ENCODE peak calls at places on chromosomes 16 and 17, in six cellular contexts. One of them, this sample, is unnamed.

GRCh38 chr16:48611329-48612137 is 1.6 kb upstream of the N4BP1 start:
- DNase-seq in left ventricle myocardium inferior: no peak
- DNase-seq in AG10803: no peak
- DNase-seq in AG04450: no peak
- DNase-seq in neural crest cell: no peak
- DNase-seq in pancreas: no peak
- DNase-seq in this sample: no peak

GRCh38 chr16:12874135-12874534 is 27.3 kb upstream of the SHISA9 start:
- DNase-seq in left ventricle myocardium inferior: no peak
- DNase-seq in AG10803: peak
- DNase-seq in AG04450: no peak
- DNase-seq in neural crest cell: no peak
- DNase-seq in pancreas: no peak
- DNase-seq in this sample: peak

GRCh38 chr16:87392823-87393679 is 915 bp downstream of the MAP1LC3B start:
- DNase-seq in left ventricle myocardium inferior: peak
- DNase-seq in AG10803: peak
- DNase-seq in AG04450: no peak
- DNase-seq in neural crest cell: peak
- DNase-seq in pancreas: peak
- DNase-seq in this sample: peak

GRCh38 chr16:65618335-65618734 is 496.5 kb upstream of the CDH11 start:
- DNase-seq in left ventricle myocardium inferior: no peak
- DNase-seq in AG10803: no peak
- DNase-seq in AG04450: no peak
- DNase-seq in neural crest cell: no peak
- DNase-seq in pancreas: no peak
- DNase-seq in this sample: no peak

GRCh38 chr17:38459556-38459955 is 31.3 kb downstream of the ARHGAP23 start:
- DNase-seq in left ventricle myocardium inferior: peak
- DNase-seq in AG10803: no peak
- DNase-seq in AG04450: no peak
- DNase-seq in neural crest cell: no peak
- DNase-seq in pancreas: no peak
- DNase-seq in this sample: no peak

GRCh38 chr17:64491034-64491860 is 5.6 kb downstream of the POLG2 start:
- DNase-seq in left ventricle myocardium inferior: no peak
- DNase-seq in AG10803: peak
- DNase-seq in AG04450: no peak
- DNase-seq in neural crest cell: no peak
- DNase-seq in pancreas: no peak
- DNase-seq in this sample: peak

GRCh38 chr17:49928826-49929475 is 40.0 kb upstream of the DLX4 start:
- DNase-seq in left ventricle myocardium inferior: no peak
- DNase-seq in AG10803: peak
- DNase-seq in AG04450: no peak
- DNase-seq in neural crest cell: no peak
- DNase-seq in pancreas: no peak
- DNase-seq in this sample: no peak

GRCh38 chr17:82565551-82565950 is 46.0 kb downstream of the FOXK2 start:
- DNase-seq in left ventricle myocardium inferior: no peak
- DNase-seq in AG10803: peak
- DNase-seq in AG04450: no peak
- DNase-seq in neural crest cell: no peak
- DNase-seq in pancreas: no peak
- DNase-seq in this sample: no peak

GRCh38 chr17:51653902-51654301 is 393.6 kb downstream of the UTP18 start:
- DNase-seq in left ventricle myocardium inferior: no peak
- DNase-seq in AG10803: no peak
- DNase-seq in AG04450: no peak
- DNase-seq in neural crest cell: no peak
- DNase-seq in pancreas: no peak
- DNase-seq in this sample: no peak

GRCh38 chr17:68775338-68775737 is 174.2 kb upstream of the FAM20A start:
- DNase-seq in left ventricle myocardium inferior: no peak
- DNase-seq in AG10803: peak
- DNase-seq in AG04450: no peak
- DNase-seq in neural crest cell: no peak
- DNase-seq in pancreas: no peak
- DNase-seq in this sample: peak

GRCh38 chr17:8125196-8125946 is 1.5 kb upstream of the HES7 start:
- DNase-seq in left ventricle myocardium inferior: peak
- DNase-seq in AG10803: peak
- DNase-seq in AG04450: no peak
- DNase-seq in neural crest cell: peak
- DNase-seq in pancreas: peak
- DNase-seq in this sample: peak

GRCh38 chr17:338442-339192 is 14.0 kb downstream of the RPH3AL start:
- DNase-seq in left ventricle myocardium inferior: no peak
- DNase-seq in AG10803: no peak
- DNase-seq in AG04450: no peak
- DNase-seq in neural crest cell: no peak
- DNase-seq in pancreas: peak
- DNase-seq in this sample: no peak

GRCh38 chr16:12245088-12245922 is 268.8 kb downstream of the SNX29 start:
- DNase-seq in left ventricle myocardium inferior: no peak
- DNase-seq in AG10803: no peak
- DNase-seq in AG04450: no peak
- DNase-seq in neural crest cell: no peak
- DNase-seq in pancreas: no peak
- DNase-seq in this sample: no peak

GRCh38 chr16:68470461-68471150 is 22.3 kb upstream of the SMPD3 start:
- DNase-seq in left ventricle myocardium inferior: peak
- DNase-seq in AG10803: no peak
- DNase-seq in AG04450: no peak
- DNase-seq in neural crest cell: no peak
- DNase-seq in pancreas: no peak
- DNase-seq in this sample: no peak

GRCh38 chr16:68332411-68333121 is 21.7 kb downstream of the PRMT7 start:
- DNase-seq in left ventricle myocardium inferior: no peak
- DNase-seq in AG10803: peak
- DNase-seq in AG04450: peak
- DNase-seq in neural crest cell: no peak
- DNase-seq in pancreas: no peak
- DNase-seq in this sample: peak

GRCh38 chr17:60039509-60040442 is 38.9 kb downstream of the HEATR6 start:
- DNase-seq in left ventricle myocardium inferior: no peak
- DNase-seq in AG10803: no peak
- DNase-seq in AG04450: no peak
- DNase-seq in neural crest cell: no peak
- DNase-seq in pancreas: no peak
- DNase-seq in this sample: no peak

GRCh38 chr16:66618588-66618987 is 14.1 kb downstream of the CMTM3 start:
- DNase-seq in left ventricle myocardium inferior: no peak
- DNase-seq in AG10803: peak
- DNase-seq in AG04450: peak
- DNase-seq in neural crest cell: no peak
- DNase-seq in pancreas: no peak
- DNase-seq in this sample: peak

GRCh38 chr16:48999508-48999907 is 282.1 kb downstream of the CBLN1 start:
- DNase-seq in left ventricle myocardium inferior: no peak
- DNase-seq in AG10803: no peak
- DNase-seq in AG04450: no peak
- DNase-seq in neural crest cell: no peak
- DNase-seq in pancreas: no peak
- DNase-seq in this sample: no peak

GRCh38 chr17:56870163-56870651 is 36.3 kb downstream of the DGKE start:
- DNase-seq in left ventricle myocardium inferior: no peak
- DNase-seq in AG10803: no peak
- DNase-seq in AG04450: no peak
- DNase-seq in neural crest cell: no peak
- DNase-seq in pancreas: no peak
- DNase-seq in this sample: no peak

GRCh38 chr17:28973414-28973813 is 22.1 kb upstream of the PHF12 start:
- DNase-seq in left ventricle myocardium inferior: peak
- DNase-seq in AG10803: peak
- DNase-seq in AG04450: no peak
- DNase-seq in neural crest cell: no peak
- DNase-seq in pancreas: no peak
- DNase-seq in this sample: peak

GRCh38 chr16:88314991-88315542 is 67.7 kb upstream of the ZNF469 start:
- DNase-seq in left ventricle myocardium inferior: no peak
- DNase-seq in AG10803: no peak
- DNase-seq in AG04450: no peak
- DNase-seq in neural crest cell: no peak
- DNase-seq in pancreas: no peak
- DNase-seq in this sample: no peak

GRCh38 chr17:51322390-51323029 is 62.2 kb downstream of the UTP18 start:
- DNase-seq in left ventricle myocardium inferior: no peak
- DNase-seq in AG10803: peak
- DNase-seq in AG04450: no peak
- DNase-seq in neural crest cell: no peak
- DNase-seq in pancreas: no peak
- DNase-seq in this sample: no peak

GRCh38 chr17:30188211-30188939 is 47.1 kb downstream of the SLC6A4 start:
- DNase-seq in left ventricle myocardium inferior: no peak
- DNase-seq in AG10803: no peak
- DNase-seq in AG04450: no peak
- DNase-seq in neural crest cell: no peak
- DNase-seq in pancreas: no peak
- DNase-seq in this sample: no peak

GRCh38 chr17:79049821-79050220 is 24.8 kb upstream of the ENGASE start:
- DNase-seq in left ventricle myocardium inferior: no peak
- DNase-seq in AG10803: no peak
- DNase-seq in AG04450: no peak
- DNase-seq in neural crest cell: no peak
- DNase-seq in pancreas: peak
- DNase-seq in this sample: no peak

GRCh38 chr16:63365665-63366064 is 1329.4 kb upstream of the CDH8 start:
- DNase-seq in left ventricle myocardium inferior: no peak
- DNase-seq in AG10803: no peak
- DNase-seq in AG04450: no peak
- DNase-seq in neural crest cell: no peak
- DNase-seq in pancreas: no peak
- DNase-seq in this sample: no peak

GRCh38 chr16:63363738-63364137 is 1327.5 kb upstream of the CDH8 start:
- DNase-seq in left ventricle myocardium inferior: no peak
- DNase-seq in AG10803: no peak
- DNase-seq in AG04450: no peak
- DNase-seq in neural crest cell: no peak
- DNase-seq in pancreas: no peak
- DNase-seq in this sample: no peak

DNA sequence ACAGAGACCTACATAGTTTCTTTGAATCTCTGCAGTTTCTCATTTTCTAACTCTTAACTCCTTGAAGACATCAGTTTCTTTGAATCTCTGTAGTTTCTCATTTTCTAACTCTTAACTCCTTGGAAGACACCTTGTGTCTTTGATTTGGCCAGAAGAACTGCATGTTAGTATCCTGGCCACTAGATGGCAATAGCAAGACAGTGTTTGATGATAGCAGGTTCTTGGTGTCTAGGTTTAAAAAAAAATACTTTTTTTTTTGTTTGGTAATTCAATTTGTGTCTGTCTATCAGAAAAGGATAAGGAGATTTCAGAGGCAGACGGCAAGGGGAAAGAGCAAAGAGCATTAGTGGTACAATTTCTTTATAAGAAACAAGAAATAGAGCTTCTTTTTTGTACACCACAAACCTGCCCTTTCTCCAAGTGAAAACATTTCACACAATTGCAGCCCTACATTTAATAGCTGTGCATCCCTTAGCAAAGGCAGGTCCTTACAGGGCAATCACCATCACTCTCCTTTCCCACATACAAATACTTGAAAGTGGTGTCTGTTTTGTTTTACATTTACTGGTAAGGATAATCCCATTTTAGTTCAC is 1324.9 kb upstream of the CDH8 start:
- DNase-seq in left ventricle myocardium inferior: no peak
- DNase-seq in AG10803: peak
- DNase-seq in AG04450: peak
- DNase-seq in neural crest cell: peak
- DNase-seq in pancreas: no peak
- DNase-seq in this sample: peak
- TF ChIP-seq CTCF in left ventricle myocardium inferior: peak
- TF ChIP-seq CTCF in AG10803: peak
- TF ChIP-seq CTCF in AG04450: peak
- TF ChIP-seq CTCF in neural crest cell: peak
- TF ChIP-seq CTCF in pancreas: peak
- TF ChIP-seq CTCF in this sample: peak

GRCh38 chr16:81879625-81880024 is 100.5 kb downstream of the PLCG2 start:
- DNase-seq in left ventricle myocardium inferior: no peak
- DNase-seq in AG10803: no peak
- DNase-seq in AG04450: no peak
- DNase-seq in neural crest cell: no peak
- DNase-seq in pancreas: no peak
- DNase-seq in this sample: no peak
- TF ChIP-seq CTCF in left ventricle myocardium inferior: peak
- TF ChIP-seq CTCF in AG10803: no peak
- TF ChIP-seq CTCF in AG04450: no peak
- TF ChIP-seq CTCF in neural crest cell: no peak
- TF ChIP-seq CTCF in pancreas: no peak
- TF ChIP-seq CTCF in this sample: peak

DNA sequence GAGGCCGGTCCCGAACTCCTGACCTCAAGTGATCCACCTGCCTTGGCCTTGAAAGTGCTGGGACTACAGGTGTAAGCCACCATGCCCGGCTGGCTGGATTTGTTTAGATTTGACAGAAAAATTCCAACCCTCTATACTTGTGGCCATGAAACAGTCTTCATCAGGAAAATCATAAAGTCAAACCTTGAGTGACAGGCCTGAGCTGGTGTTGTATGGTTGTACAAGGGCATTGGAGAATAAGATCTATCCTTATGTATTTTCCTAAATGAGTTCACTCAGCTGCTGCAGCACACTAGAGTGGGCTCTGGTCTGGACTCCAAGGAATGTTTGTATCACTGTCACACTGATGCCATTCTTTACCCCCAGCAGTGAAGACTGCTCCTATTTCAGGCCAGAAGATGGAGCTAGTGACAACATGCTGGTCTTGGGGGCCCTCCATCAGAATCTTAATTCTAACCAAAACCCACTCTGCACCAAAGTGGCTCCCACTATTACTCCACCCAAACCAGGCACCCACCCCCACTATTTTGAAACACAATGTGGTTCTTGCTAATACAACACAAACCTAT is 27.4 kb downstream of the SNX11 start:
- DNase-seq in left ventricle myocardium inferior: no peak
- DNase-seq in AG10803: no peak
- DNase-seq in AG04450: no peak
- DNase-seq in neural crest cell: no peak
- DNase-seq in pancreas: no peak
- DNase-seq in this sample: no peak
- TF ChIP-seq CTCF in left ventricle myocardium inferior: no peak
- TF ChIP-seq CTCF in AG10803: peak
- TF ChIP-seq CTCF in AG04450: peak
- TF ChIP-seq CTCF in neural crest cell: peak
- TF ChIP-seq CTCF in pancreas: no peak
- TF ChIP-seq CTCF in this sample: peak

DNA sequence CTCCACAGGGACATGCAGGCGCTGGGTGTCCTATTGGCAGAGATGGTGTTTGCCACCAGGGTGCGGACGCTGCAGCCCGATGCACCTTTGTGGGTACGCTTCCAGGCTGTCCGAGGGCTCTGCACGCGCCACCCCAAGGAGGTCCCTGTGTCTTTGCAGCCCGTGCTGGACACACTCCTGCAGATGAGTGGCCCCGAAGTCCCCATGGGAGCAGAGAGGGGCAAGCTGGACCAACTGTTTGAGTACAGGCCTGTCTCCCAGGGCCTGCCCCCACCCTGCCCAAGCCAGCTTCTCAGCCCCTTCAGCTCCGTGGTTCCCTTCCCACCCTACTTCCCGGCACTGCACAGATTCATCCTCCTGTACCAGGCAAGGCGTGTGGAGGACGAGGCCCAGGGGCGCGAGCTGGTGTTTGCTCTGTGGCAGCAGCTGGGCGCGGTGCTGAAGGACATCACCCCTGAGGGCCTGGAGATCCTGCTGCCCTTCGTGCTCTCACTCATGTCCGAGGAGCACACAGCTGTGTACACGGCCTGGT is 2.8 kb downstream of the WDR81 start:
- DNase-seq in left ventricle myocardium inferior: no peak
- DNase-seq in AG10803: no peak
- DNase-seq in AG04450: no peak
- DNase-seq in neural crest cell: no peak
- DNase-seq in pancreas: no peak
- DNase-seq in this sample: no peak
- TF ChIP-seq CTCF in left ventricle myocardium inferior: no peak
- TF ChIP-seq CTCF in AG10803: no peak
- TF ChIP-seq CTCF in AG04450: no peak
- TF ChIP-seq CTCF in neural crest cell: no peak
- TF ChIP-seq CTCF in pancreas: no peak
- TF ChIP-seq CTCF in this sample: no peak